ENCODE peak calls at places on chromosomes 2 and 18, in six cellular contexts. U, C, J, F, E and H are unnamed samples.

GRCh38 chr2:176752295-176752694 is 460.3 kb upstream of the HNRNPA3 start:
- DNase-seq in U (no peak), C (no peak), J (no peak), F (no peak), E (no peak), H (no peak)

GRCh38 chr2:200040251-200040650 is 84.9 kb downstream of the MAIP1 start:
- DNase-seq in U (no peak), C (no peak), J (no peak), F (no peak), E (no peak), H (no peak)

GRCh38 chr2:149166958-149167810 is 128.7 kb downstream of the LYPD6B start:
- DNase-seq in U (peak), C (no peak), J (no peak), F (no peak), E (peak), H (peak)

GRCh38 chr2:45653584-45653983 is 2.1 kb downstream of the PRKCE start:
- DNase-seq in U (no peak), C (no peak), J (no peak), F (no peak), E (no peak), H (no peak)

GRCh38 chr2:164850235-164850634 is 8.6 kb upstream of the COBLL1 start:
- DNase-seq in U (no peak), C (no peak), J (no peak), F (no peak), E (no peak), H (no peak)

GRCh38 chr18:79878741-79879358 is 72.6 kb downstream of the SLC66A2 start:
- DNase-seq in U (no peak), C (no peak), J (no peak), F (no peak), E (no peak), H (no peak)

GRCh38 chr2:99880148-99880983 is 262.0 kb downstream of the AFF3 start:
- DNase-seq in U (peak), C (no peak), J (no peak), F (no peak), E (no peak), H (no peak)

GRCh38 chr2:190080527-190081049 is 18.1 kb upstream of the MSTN start:
- DNase-seq in U (no peak), C (no peak), J (no peak), F (no peak), E (no peak), H (no peak)

GRCh38 chr2:83196225-83196624 is 1262.9 kb downstream of the SUCLG1 start:
- DNase-seq in U (peak), C (no peak), J (no peak), F (no peak), E (no peak), H (no peak)

GRCh38 chr2:241359481-241360045 is 3.5 kb downstream of the FARP2 start:
- DNase-seq in U (no peak), C (no peak), J (no peak), F (no peak), E (no peak), H (no peak)

GRCh38 chr2:218717262-218717661 is 6.6 kb downstream of the TTLL4 start:
- DNase-seq in U (no peak), C (no peak), J (no peak), F (no peak), E (peak), H (no peak)

GRCh38 chr2:215536476-215536875 is 100.6 kb upstream of the FN1 start:
- DNase-seq in U (peak), C (no peak), J (no peak), F (no peak), E (peak), H (no peak)

GRCh38 chr2:136131484-136131960 is 13.6 kb upstream of the CXCR4 start:
- DNase-seq in U (no peak), C (peak), J (no peak), F (no peak), E (no peak), H (peak)

GRCh38 chr2:135688002-135688401 is 53.7 kb upstream of the UBXN4 start:
- DNase-seq in U (peak), C (no peak), J (no peak), F (no peak), E (no peak), H (no peak)

GRCh38 chr2:222336442-222336841 is 37.6 kb upstream of the PAX3 start:
- DNase-seq in U (no peak), C (no peak), J (no peak), F (no peak), E (no peak), H (no peak)

GRCh38 chr2:219531639-219532377 is 11.8 kb downstream of the CHPF start:
- DNase-seq in U (no peak), C (no peak), J (peak), F (no peak), E (no peak), H (no peak)

GRCh38 chr18:79570266-79571201 is 109.1 kb upstream of the CTDP1 start:
- DNase-seq in U (no peak), C (no peak), J (peak), F (no peak), E (no peak), H (no peak)

GRCh38 chr2:29844713-29845320 is 76.6 kb downstream of the ALK start:
- DNase-seq in U (no peak), C (no peak), J (no peak), F (no peak), E (no peak), H (no peak)

GRCh38 chr18:47191956-47192355 is 15.8 kb upstream of the IER3IP1 start:
- DNase-seq in U (peak), C (no peak), J (no peak), F (no peak), E (peak), H (no peak)

GRCh38 chr2:239166201-239166834 is 234.5 kb downstream of the HDAC4 start:
- DNase-seq in U (no peak), C (no peak), J (no peak), F (no peak), E (no peak), H (no peak)

GRCh38 chr2:15173506-15173905 is 387.6 kb downstream of the NBAS start:
- DNase-seq in U (no peak), C (no peak), J (no peak), F (no peak), E (no peak), H (no peak)

GRCh38 chr18:22856870-22857269 is 76.3 kb upstream of the RBBP8 start:
- DNase-seq in U (no peak), C (no peak), J (no peak), F (no peak), E (no peak), H (no peak)

GRCh38 chr2:9885036-9885684 is 41.9 kb downstream of the TAF1B start:
- DNase-seq in U (peak), C (no peak), J (no peak), F (no peak), E (peak), H (no peak)

DNA sequence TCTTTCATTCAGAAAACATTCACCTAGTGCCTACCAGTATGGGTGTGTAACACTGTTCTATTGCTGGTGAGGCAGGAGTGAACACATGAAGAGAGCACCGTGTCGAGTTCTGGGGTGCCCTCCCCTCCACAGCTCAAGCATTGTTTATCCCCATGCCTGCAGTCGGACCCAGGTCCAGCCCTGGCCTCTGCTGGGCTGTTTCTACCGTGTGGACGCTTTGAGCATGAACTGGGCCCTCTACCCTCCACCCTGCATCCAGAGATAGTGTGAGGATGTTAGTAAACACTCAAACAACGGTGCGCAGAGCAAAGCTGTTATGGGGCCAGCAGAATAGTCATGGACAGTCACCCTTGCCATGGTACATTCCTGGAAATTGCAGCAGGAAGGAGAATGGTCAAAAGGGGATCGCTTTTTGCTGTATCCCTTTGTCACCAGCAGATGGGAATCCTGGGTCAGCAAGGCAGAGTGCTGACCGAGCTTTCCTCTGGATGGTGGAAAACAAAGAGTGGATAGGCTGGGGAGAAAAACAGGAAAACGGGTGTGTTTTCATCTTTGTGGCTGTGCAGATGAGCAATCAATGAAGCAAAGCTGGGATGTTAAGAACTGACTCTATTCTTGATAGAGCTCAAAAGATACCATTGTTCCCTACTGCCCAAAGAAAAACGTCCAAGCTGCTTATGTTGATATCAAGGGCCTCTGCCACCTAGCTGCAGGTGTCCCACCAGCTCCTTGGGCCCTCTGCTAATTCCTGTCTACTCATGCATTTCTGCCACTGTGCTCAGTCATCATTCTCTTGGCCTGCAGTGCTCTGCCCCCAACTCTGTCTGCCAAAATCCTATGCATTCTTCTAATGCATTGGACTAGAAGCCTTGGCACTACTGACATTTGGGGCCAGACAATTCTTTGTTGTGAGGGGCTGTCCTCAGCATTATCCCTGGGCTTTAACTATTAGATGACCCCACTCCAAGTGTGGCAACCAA is 38.7 kb downstream of the REEP1 start:
- DNase-seq in U (peak), C (no peak), J (no peak), F (peak), E (peak), H (no peak)
- TF ChIP-seq CTCF in U (peak), C (no peak), J (no peak), F (peak), E (peak), H (no peak)

DNA sequence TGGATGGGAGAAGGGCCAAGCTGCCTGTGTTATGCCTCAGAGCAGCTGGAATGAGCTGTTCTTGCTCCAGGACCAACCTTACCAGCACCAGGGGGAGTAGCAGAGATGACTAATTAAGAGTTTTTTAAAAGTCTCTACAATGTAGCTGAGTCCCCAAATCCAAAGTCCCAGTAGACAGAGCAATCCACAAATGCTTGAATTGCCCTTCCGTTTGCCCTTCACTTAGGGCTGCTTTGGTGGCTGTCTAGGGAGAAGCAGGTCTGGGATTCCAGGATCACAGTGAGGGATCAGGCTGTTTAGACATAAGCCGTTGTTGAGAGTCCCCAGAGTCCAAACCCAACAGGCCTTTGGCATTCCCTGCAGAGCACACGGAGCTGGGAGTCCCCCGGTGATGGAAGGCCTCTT is 59.4 kb downstream of the RHOB start:
- DNase-seq in U (peak), C (no peak), J (no peak), F (no peak), E (peak), H (no peak)
- TF ChIP-seq CTCF in U (peak), C (no peak), J (no peak), F (no peak), E (no peak), H (no peak)

GRCh38 chr18:28365406-28365805 is 188.5 kb upstream of the CDH2 start:
- DNase-seq in U (peak), C (no peak), J (no peak), F (no peak), E (peak), H (no peak)
- TF ChIP-seq CTCF in U (no peak), C (no peak), J (no peak), F (no peak), E (no peak), H (no peak)

GRCh38 chr2:104078431-104079157 is 775.3 kb upstream of the POU3F3 start:
- DNase-seq in U (no peak), C (no peak), J (no peak), F (peak), E (no peak), H (no peak)
- TF ChIP-seq CTCF in U (no peak), C (no peak), J (no peak), F (peak), E (no peak), H (peak)

DNA sequence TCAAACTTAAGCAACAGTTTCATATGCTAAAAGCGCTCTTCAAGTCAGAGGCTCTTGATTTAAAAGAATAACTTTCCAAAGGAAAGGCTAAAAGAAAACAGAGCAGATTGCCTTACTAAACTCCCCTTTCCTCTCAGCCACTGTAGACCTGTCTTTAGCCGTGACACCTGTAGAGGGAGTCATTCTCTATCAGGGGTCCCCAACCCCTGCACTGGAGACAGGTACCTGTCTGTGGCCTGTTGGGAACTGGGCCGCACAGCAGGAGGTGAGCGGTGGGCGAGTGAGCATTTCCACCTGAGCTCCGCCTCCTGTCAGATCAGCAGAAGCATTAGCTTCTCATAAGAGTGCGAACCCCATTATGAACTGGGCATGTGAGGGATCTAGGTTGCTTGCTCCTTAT is 9.6 kb downstream of the SLC14A1 start:
- DNase-seq in U (no peak), C (no peak), J (no peak), F (no peak), E (no peak), H (no peak)
- TF ChIP-seq CTCF in U (no peak), C (no peak), J (no peak), F (no peak), E (no peak), H (peak)

DNA sequence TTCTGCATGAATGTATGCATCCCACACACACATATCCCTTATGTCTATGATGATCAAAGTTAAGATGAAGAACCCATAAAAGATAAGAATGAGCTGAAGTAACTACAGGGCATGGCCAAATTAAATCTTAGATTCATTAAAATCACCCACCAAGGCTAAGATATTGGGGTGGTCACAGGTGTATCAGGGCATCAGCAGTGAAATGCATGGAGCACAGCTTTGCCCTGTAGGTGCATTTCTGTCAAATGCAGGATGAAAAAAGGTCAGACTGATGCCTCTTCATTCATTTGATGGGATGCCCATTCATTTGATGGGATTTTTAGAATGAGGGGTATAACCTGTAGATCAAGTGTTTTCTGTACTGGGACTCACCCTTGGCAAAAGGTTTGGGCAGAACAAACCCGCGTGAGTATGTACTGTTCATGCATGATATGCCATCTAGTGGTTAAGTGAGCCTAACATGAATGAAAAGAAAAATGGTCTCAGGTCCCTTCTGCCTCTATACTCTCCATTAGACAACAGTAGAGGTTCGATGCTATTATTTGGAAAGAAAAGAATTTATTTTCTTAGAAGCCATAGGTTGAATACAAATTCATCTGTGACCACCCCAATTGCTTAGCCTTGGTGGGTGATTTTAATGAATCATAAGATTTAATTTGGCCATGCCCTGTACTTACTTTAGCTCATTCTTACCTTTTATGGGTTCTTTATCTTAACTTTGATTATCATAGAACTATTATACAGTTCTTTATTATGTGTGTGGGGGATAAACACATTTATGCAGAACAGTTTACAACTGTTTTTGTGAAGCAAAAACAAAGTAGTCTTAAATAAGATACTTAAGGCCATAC is 43.2 kb upstream of the NOSTRIN start:
- DNase-seq in U (peak), C (no peak), J (no peak), F (peak), E (no peak), H (no peak)
- TF ChIP-seq CTCF in U (peak), C (no peak), J (no peak), F (peak), E (peak), H (peak)

GRCh38 chr2:72862239-72862988 is 24.8 kb upstream of the SPR start:
- DNase-seq in U (peak), C (peak), J (peak), F (peak), E (peak), H (peak)
- TF ChIP-seq CTCF in U (peak), C (peak), J (peak), F (peak), E (peak), H (peak)

DNA sequence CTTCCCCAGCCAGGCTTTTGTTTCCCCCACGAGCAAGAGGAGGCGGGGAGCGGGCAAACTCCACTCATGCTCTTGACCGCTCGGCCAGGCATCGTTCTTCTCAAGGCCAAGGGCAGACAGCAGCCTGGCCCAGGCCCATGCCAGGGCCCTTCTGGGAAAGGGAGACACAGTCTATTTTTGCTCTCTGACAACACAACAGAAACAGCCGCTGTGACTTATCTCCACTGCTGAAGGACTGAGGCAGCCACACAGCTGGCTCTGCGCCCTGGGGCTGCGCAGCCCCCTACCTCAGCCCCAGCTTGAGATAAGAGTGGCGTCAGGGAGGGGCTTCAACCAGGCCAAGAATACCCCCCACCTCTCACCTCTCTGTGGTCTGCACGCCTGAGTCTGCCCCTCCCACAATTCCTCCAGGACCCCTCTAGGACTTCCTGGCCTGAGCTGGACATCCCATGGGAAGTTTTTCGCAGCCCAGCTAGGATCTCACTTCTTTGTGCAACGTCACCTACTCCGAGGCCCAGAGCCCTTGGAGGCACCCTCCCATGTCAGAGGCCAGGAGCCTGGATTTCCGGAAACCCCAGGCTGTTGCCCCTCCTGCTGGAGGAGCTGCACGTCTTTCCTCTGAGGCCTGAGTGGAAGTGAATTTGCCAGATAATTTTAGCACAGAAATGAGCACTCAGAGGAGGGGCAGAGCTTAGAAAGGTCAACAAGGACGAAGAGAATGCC is 118.9 kb upstream of the OTOS start:
- DNase-seq in U (no peak), C (no peak), J (peak), F (no peak), E (peak), H (no peak)
- TF ChIP-seq CTCF in U (no peak), C (no peak), J (peak), F (no peak), E (no peak), H (no peak)

DNA sequence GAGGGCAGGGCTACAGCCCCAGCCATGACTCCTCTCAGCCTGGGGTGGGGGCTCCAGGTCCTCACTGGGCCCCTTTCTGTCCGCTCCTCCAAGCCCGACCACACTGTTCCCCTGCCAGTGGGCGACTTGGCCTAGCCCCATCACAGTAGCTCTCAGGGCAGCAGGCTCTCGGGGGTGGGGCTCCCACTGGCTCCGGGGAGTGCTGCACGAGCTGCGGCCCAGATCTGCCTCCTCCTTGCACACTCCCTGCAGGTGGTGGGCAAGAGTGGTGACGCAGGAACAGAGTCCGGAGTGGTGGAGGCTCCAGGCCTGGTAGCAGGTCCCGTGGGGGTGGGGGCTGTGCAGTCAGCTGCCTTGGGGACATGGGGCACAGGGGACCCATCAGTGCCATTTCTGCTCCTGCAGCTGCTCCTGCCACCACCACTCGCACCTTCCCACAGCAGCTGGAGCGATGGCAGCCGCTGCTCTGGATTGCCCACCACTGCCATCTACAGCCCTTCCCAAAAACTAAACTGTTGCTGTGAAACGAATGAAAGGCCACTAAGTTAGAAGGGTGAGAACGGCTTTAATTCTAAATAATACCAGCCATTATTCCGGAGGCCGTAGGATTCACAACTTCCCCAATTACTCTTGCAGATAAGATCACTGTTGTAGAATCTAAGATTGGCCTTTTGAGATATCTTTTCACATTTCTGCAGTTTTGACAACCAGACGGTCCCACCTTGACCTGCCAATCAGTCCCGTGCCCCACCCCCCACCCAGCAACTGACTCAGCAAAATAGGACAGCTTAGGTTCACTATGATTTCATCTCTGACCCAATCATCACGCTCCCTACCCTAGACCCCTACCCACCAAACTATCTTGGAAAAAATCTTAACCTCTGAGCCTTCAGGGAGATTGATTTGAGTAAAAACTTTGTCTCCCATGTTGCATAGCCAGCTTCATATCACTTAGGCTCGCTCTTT is 530.2 kb downstream of the DCC start:
- DNase-seq in U (no peak), C (no peak), J (no peak), F (peak), E (no peak), H (no peak)
- TF ChIP-seq CTCF in U (no peak), C (no peak), J (no peak), F (peak), E (no peak), H (no peak)